ENCODE peak calls at places on chromosome 18, in four cellular contexts. M is transverse colon, Q is A549, L is neuronal stem cell. Y is an unnamed sample.

GRCh38 chr18:31197676-31198075 is 35.0 kb upstream of the DSC1 start:
- DNase-seq in Q (peak; percentile 4), M (no peak), L (no peak), Y (no peak)

GRCh38 chr18:25189391-25190185 is 162.4 kb downstream of the ZNF521 start:
- DNase-seq in M (no peak), Q (no peak), L (no peak), Y (no peak)

GRCh38 chr18:31274915-31275314 is 43.0 kb upstream of the DSG1 start:
- DNase-seq in L (no peak), Q (peak; percentile 4), M (peak; percentile 77), Y (peak; percentile 75)

GRCh38 chr18:2970344-2970743 is 42.6 kb downstream of the LPIN2 start:
- DNase-seq in Q (no peak), L (no peak), M (no peak), Y (no peak)

GRCh38 chr18:46445914-46446313 is 211.1 kb downstream of the LOXHD1 start:
- DNase-seq in Q (no peak), M (no peak), L (no peak), Y (no peak)

GRCh38 chr18:35039633-35040032 is 1.6 kb upstream of the MAPRE2 start:
- DNase-seq in L (no peak), M (no peak), Q (no peak), Y (no peak)

GRCh38 chr18:73908323-73908722 is 239.3 kb downstream of the FBXO15 start:
- DNase-seq in Q (no peak), M (no peak), L (peak; percentile 41), Y (no peak)

GRCh38 chr18:12048827-12049175 is 44.8 kb upstream of the ANKRD62 start:
- DNase-seq in M (no peak), L (no peak), Q (no peak), Y (no peak)

GRCh38 chr18:22977847-22978701 is 44.9 kb downstream of the RBBP8 start:
- DNase-seq in Q (peak; percentile 29), M (no peak), L (no peak), Y (no peak)

GRCh38 chr18:45829896-45830295 is 4.4 kb downstream of the SIGLEC15 start:
- DNase-seq in Q (no peak), M (no peak), L (no peak), Y (no peak)

GRCh38 chr18:79524181-79525078 is 128.7 kb downstream of the NFATC1 start:
- DNase-seq in Q (no peak), L (no peak), M (no peak), Y (no peak)

GRCh38 chr18:50917021-50917420 is 38.1 kb downstream of the ME2 start:
- DNase-seq in L (no peak), Q (no peak), M (no peak), Y (no peak)

GRCh38 chr18:50061876-50062517 is 132.9 kb downstream of the MYO5B start:
- DNase-seq in M (no peak), Q (no peak), L (no peak), Y (no peak)

GRCh38 chr18:23354625-23355024 is 98.5 kb upstream of the RIOK3 start:
- DNase-seq in L (no peak), M (no peak), Q (peak; percentile 3), Y (no peak)

GRCh38 chr18:62954341-62954740 is 239.0 kb downstream of the PHLPP1 start:
- DNase-seq in M (no peak), L (no peak), Q (no peak), Y (no peak)
- H3K4me1 ChIP-seq in M (no peaks in the 10 kb centered on the region), L (no peaks in the 10 kb centered on the region), Q (peaks cover 9% of the 10 kb centered on the region), Y (peaks cover 11% of the 10 kb centered on the region)

GRCh38 chr18:7576685-7577084 is 9.6 kb downstream of the PTPRM start:
- DNase-seq in L (no peak), Q (no peak), M (no peak), Y (no peak)
- H3K4me1 ChIP-seq in L (peaks cover 12% of the 10 kb centered on the region), Q (peaks cover 76% of the 10 kb centered on the region), M (no peaks in the 10 kb centered on the region), Y (no peaks in the 10 kb centered on the region)

GRCh38 chr18:48546411-48546810 is 7.6 kb downstream of the CTIF start:
- DNase-seq in M (no peak), Q (no peak), L (no peak), Y (peak; percentile 49)

GRCh38 chr18:48544116-48544515 is 5.3 kb downstream of the CTIF start:
- DNase-seq in L (no peak), M (no peak), Q (no peak), Y (no peak)

GRCh38 chr18:48545690-48546365 is 7.0 kb downstream of the CTIF start:
- DNase-seq in L (peak; percentile 66), M (peak; percentile 40), Q (no peak), Y (peak; percentile 78)

GRCh38 chr18:48543228-48543627 is 4.4 kb downstream of the CTIF start:
- DNase-seq in L (no peak), Q (no peak), M (no peak), Y (no peak)

DNA sequence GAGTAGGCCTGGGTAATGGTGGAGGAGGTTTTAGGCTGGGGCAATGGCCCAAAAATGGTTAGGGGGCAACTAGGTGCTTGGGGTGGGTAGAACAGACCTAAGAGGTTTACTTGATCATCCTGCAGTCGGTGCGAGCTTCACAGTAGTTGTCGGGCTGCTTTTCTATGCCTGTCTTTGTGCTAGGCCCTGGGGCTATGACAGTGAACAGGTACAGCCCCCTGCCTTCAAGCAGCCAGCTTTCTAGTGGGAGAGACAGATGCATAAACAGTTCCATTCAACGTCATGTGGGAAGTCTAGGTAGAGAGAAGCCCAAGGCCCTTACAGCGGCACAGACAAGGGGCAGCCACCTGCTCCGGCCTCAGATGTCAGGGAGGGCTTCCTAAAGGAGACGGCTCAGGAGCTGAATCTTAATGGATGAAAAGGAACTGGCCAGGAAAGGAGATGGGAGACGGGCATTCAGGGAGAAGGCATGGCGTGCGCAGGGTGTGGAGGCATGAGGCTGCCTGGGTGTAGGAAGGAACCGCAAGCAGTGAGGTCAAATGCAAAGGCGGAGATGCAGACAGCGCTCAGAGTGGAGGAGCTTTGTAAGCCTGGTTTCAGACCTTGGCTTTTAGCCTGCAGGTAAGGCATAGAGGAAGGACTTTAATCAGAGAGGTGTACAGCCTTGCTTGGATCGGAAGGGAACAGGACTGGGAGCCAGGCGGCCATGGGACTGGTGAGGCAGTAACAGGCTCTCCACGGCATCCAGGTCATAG is 6.0 kb downstream of the CTIF start:
- DNase-seq in Q (no peak), M (no peak), L (no peak), Y (no peak)
- H3K4me1 ChIP-seq in Q (peaks cover 69% of the 10 kb centered on the region), M (peaks cover 18% of the 10 kb centered on the region), L (peaks cover 42% of the 10 kb centered on the region), Y (peaks cover 42% of the 10 kb centered on the region)

GRCh38 chr18:54224379-54225014 is at the start of gene MBD2:
- DNase-seq in M (peak; percentile 96), Q (peak; percentile 36), L (peak; percentile 97), Y (peak; percentile 95)
- H3K4me1 ChIP-seq in M (peaks cover 20% of the 10 kb centered on the region), Q (peaks cover 26% of the 10 kb centered on the region), L (peaks cover 7% of the 10 kb centered on the region), Y (peaks cover 15% of the 10 kb centered on the region)

DNA sequence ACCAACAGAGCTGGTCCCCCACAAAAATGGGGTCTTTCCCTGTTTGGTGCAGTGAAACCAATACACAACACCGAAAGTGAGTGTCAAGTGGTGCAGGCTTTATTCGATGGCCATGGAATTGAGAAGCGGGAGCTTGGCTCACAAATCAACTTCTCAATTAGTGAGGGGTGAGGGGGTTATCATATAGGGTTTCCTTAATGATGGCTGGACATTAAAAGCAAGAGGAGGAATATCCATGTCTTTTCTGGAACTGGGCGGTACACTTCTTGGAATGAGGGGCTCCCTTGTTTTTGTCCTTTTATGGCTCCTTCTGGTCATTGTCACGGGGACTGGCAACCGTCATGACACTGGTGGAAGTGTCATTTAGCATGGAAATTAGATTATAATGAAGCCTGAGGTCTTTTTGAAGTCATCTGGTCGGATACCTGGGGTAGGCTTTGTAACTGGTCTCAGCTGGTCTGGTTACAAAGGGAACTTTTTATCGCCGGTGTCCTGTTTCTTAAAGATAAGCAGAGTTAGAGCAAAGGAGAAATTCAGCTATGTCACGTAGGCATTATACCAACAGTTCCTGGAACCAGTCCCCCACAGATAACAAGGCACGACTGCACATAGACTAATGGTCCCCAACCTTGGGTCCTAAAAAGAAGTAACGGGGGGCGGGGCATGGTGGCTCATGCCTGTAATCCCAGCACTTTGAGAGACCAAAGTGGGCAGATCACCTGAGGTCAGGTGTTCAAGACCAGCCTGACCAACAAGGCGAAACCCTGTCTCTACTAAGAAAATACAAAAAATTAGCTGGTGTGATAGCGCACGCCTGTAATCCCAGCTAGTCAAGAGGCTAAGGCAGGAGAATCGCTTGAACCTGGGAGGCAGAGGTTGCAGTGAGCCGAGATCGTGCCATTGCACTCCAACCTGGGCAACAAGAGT is 93.5 kb upstream of the NDUFV2 start:
- DNase-seq in M (no peak), L (no peak), Q (no peak), Y (no peak)
- H3K4me1 ChIP-seq in M (no peaks in the 10 kb centered on the region), L (no peaks in the 10 kb centered on the region), Q (peaks cover 7% of the 10 kb centered on the region), Y (no peaks in the 10 kb centered on the region)

GRCh38 chr18:48736861-48737260 is 198.0 kb downstream of the CTIF start:
- DNase-seq in M (no peak), Q (no peak), L (no peak), Y (no peak)

GRCh38 chr18:48740846-48741485 is 202.1 kb downstream of the CTIF start:
- DNase-seq in Q (no peak), M (no peak), L (no peak), Y (no peak)

GRCh38 chr18:48741866-48742265 is 203.0 kb downstream of the CTIF start:
- DNase-seq in L (no peak), M (no peak), Q (no peak), Y (no peak)

GRCh38 chr18:48740068-48740440 is 201.2 kb downstream of the CTIF start:
- DNase-seq in Q (no peak), L (no peak), M (no peak), Y (no peak)

DNA sequence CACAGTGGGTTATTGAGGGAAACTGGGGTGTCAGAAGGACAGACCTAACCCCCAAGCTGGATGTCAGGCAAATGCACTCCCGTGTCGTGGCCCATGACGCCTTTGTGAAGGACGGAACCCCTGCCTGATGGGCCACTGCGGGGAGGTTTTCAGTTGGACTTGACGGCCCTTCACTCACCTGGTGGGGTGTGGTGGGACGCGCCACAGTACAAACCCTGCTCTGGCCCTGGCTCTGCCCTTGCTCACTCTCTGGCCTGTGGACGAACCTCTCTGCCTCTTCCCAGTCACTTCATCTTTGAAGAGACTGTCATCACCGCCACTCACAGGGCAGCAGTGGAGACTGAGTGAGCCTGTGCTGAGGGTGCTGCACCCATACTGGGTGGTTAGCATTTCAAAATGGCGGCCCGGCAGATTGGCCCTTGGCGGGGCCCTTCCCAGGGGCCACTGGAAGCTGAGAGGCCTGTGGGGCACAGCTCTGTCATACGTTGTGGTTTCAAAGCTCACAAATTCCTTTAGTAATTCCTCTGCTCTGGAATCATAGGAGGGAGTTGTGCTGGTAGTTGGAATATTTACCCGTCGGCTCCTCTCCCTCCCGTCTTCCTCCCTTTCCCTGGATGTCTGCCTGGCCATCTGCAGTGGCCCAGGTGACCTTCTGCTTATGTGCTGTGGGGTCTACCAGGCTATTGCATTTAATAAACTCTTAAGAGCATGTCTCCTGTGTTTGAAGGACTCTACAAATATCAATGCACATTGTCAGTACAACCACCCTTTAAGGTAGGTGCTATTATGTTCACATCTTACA is 200.6 kb downstream of the CTIF start:
- DNase-seq in Q (no peak), L (no peak), M (no peak), Y (no peak)
- H3K4me1 ChIP-seq in Q (no peaks in the 10 kb centered on the region), L (peaks cover 13% of the 10 kb centered on the region), M (no peaks in the 10 kb centered on the region), Y (no peaks in the 10 kb centered on the region)

Y was measured in HAP-1.